ENCODE peak calls at places on chromosomes 13 and 19, in nine cellular contexts. One of them, this sample, is unnamed.

GRCh38 chr13:96551540-96551939 is 442.7 kb downstream of the OXGR1 start:
- DNase-seq in NCI-H2081: peak
- DNase-seq in stimulated activated CD4-positive, alpha-beta T cell treated with anti-CD3 and anti-CD28 coated beads, Interleukin-15, amount 100 ng/mL, for 1 hour: no peak
- DNase-seq in iris pigment epithelial cell: peak
- DNase-seq in breast epithelium: no peak
- DNase-seq in CD4-positive, alpha-beta memory T cell: no peak
- DNase-seq in stromal cell of bone marrow: no peak
- DNase-seq in occipital lobe: peak
- DNase-seq in EH: no peak
- DNase-seq in this sample: peak

GRCh38 chr13:28022848-28023518 is 34.5 kb upstream of the URAD start:
- DNase-seq in NCI-H2081: no peak
- DNase-seq in stimulated activated CD4-positive, alpha-beta T cell treated with anti-CD3 and anti-CD28 coated beads, Interleukin-15, amount 100 ng/mL, for 1 hour: no peak
- DNase-seq in iris pigment epithelial cell: peak
- DNase-seq in breast epithelium: no peak
- DNase-seq in CD4-positive, alpha-beta memory T cell: no peak
- DNase-seq in stromal cell of bone marrow: no peak
- DNase-seq in occipital lobe: no peak
- DNase-seq in EH: peak
- DNase-seq in this sample: no peak

GRCh38 chr19:6235031-6235951 is 44.5 kb downstream of the MLLT1 start:
- DNase-seq in NCI-H2081: no peak
- DNase-seq in stimulated activated CD4-positive, alpha-beta T cell treated with anti-CD3 and anti-CD28 coated beads, Interleukin-15, amount 100 ng/mL, for 1 hour: no peak
- DNase-seq in iris pigment epithelial cell: no peak
- DNase-seq in breast epithelium: no peak
- DNase-seq in CD4-positive, alpha-beta memory T cell: no peak
- DNase-seq in stromal cell of bone marrow: no peak
- DNase-seq in occipital lobe: no peak
- DNase-seq in EH: no peak
- DNase-seq in this sample: no peak

GRCh38 chr13:32107474-32107873 is 75.9 kb downstream of the FRY start:
- DNase-seq in NCI-H2081: no peak
- DNase-seq in stimulated activated CD4-positive, alpha-beta T cell treated with anti-CD3 and anti-CD28 coated beads, Interleukin-15, amount 100 ng/mL, for 1 hour: no peak
- DNase-seq in iris pigment epithelial cell: no peak
- DNase-seq in breast epithelium: no peak
- DNase-seq in CD4-positive, alpha-beta memory T cell: no peak
- DNase-seq in stromal cell of bone marrow: no peak
- DNase-seq in occipital lobe: no peak
- DNase-seq in EH: no peak
- DNase-seq in this sample: no peak

GRCh38 chr19:34181111-34181864 is 9.0 kb downstream of the LSM14A start:
- DNase-seq in NCI-H2081: no peak
- DNase-seq in stimulated activated CD4-positive, alpha-beta T cell treated with anti-CD3 and anti-CD28 coated beads, Interleukin-15, amount 100 ng/mL, for 1 hour: no peak
- DNase-seq in iris pigment epithelial cell: peak
- DNase-seq in breast epithelium: no peak
- DNase-seq in CD4-positive, alpha-beta memory T cell: no peak
- DNase-seq in stromal cell of bone marrow: no peak
- DNase-seq in occipital lobe: no peak
- DNase-seq in EH: no peak
- DNase-seq in this sample: no peak

GRCh38 chr19:41872384-41872774 is 4.7 kb upstream of the CD79A start:
- DNase-seq in NCI-H2081: no peak
- DNase-seq in stimulated activated CD4-positive, alpha-beta T cell treated with anti-CD3 and anti-CD28 coated beads, Interleukin-15, amount 100 ng/mL, for 1 hour: no peak
- DNase-seq in iris pigment epithelial cell: no peak
- DNase-seq in breast epithelium: no peak
- DNase-seq in CD4-positive, alpha-beta memory T cell: no peak
- DNase-seq in stromal cell of bone marrow: no peak
- DNase-seq in occipital lobe: no peak
- DNase-seq in EH: peak
- DNase-seq in this sample: no peak

GRCh38 chr13:114194853-114195252 is 15.8 kb downstream of the CFAP97D2 start:
- DNase-seq in NCI-H2081: no peak
- DNase-seq in stimulated activated CD4-positive, alpha-beta T cell treated with anti-CD3 and anti-CD28 coated beads, Interleukin-15, amount 100 ng/mL, for 1 hour: no peak
- DNase-seq in iris pigment epithelial cell: no peak
- DNase-seq in breast epithelium: no peak
- DNase-seq in CD4-positive, alpha-beta memory T cell: no peak
- DNase-seq in stromal cell of bone marrow: no peak
- DNase-seq in occipital lobe: no peak
- DNase-seq in EH: no peak
- DNase-seq in this sample: no peak

GRCh38 chr19:33393286-33394005 is 19.9 kb downstream of the CEBPG start:
- DNase-seq in NCI-H2081: no peak
- DNase-seq in stimulated activated CD4-positive, alpha-beta T cell treated with anti-CD3 and anti-CD28 coated beads, Interleukin-15, amount 100 ng/mL, for 1 hour: no peak
- DNase-seq in iris pigment epithelial cell: no peak
- DNase-seq in breast epithelium: peak
- DNase-seq in CD4-positive, alpha-beta memory T cell: no peak
- DNase-seq in stromal cell of bone marrow: no peak
- DNase-seq in occipital lobe: no peak
- DNase-seq in EH: no peak
- DNase-seq in this sample: no peak

GRCh38 chr13:67094078-67094477 is 136.1 kb downstream of the PCDH9 start:
- DNase-seq in NCI-H2081: no peak
- DNase-seq in stimulated activated CD4-positive, alpha-beta T cell treated with anti-CD3 and anti-CD28 coated beads, Interleukin-15, amount 100 ng/mL, for 1 hour: no peak
- DNase-seq in iris pigment epithelial cell: no peak
- DNase-seq in breast epithelium: no peak
- DNase-seq in CD4-positive, alpha-beta memory T cell: no peak
- DNase-seq in stromal cell of bone marrow: no peak
- DNase-seq in occipital lobe: no peak
- DNase-seq in EH: no peak
- DNase-seq in this sample: no peak

GRCh38 chr13:112453207-112453829 is 77.2 kb downstream of the SPACA7 start:
- DNase-seq in NCI-H2081: no peak
- DNase-seq in stimulated activated CD4-positive, alpha-beta T cell treated with anti-CD3 and anti-CD28 coated beads, Interleukin-15, amount 100 ng/mL, for 1 hour: no peak
- DNase-seq in iris pigment epithelial cell: no peak
- DNase-seq in breast epithelium: no peak
- DNase-seq in CD4-positive, alpha-beta memory T cell: no peak
- DNase-seq in stromal cell of bone marrow: no peak
- DNase-seq in occipital lobe: no peak
- DNase-seq in EH: no peak
- DNase-seq in this sample: no peak

GRCh38 chr19:7670790-7671189 is 1.9 kb downstream of the RETN start:
- DNase-seq in NCI-H2081: no peak
- DNase-seq in stimulated activated CD4-positive, alpha-beta T cell treated with anti-CD3 and anti-CD28 coated beads, Interleukin-15, amount 100 ng/mL, for 1 hour: no peak
- DNase-seq in iris pigment epithelial cell: no peak
- DNase-seq in breast epithelium: no peak
- DNase-seq in CD4-positive, alpha-beta memory T cell: no peak
- DNase-seq in stromal cell of bone marrow: no peak
- DNase-seq in occipital lobe: no peak
- DNase-seq in EH: no peak
- DNase-seq in this sample: no peak

GRCh38 chr13:77544765-77545316 is 9.3 kb downstream of the SCEL start:
- DNase-seq in NCI-H2081: no peak
- DNase-seq in stimulated activated CD4-positive, alpha-beta T cell treated with anti-CD3 and anti-CD28 coated beads, Interleukin-15, amount 100 ng/mL, for 1 hour: no peak
- DNase-seq in iris pigment epithelial cell: no peak
- DNase-seq in breast epithelium: no peak
- DNase-seq in CD4-positive, alpha-beta memory T cell: no peak
- DNase-seq in stromal cell of bone marrow: no peak
- DNase-seq in occipital lobe: no peak
- DNase-seq in EH: no peak
- DNase-seq in this sample: no peak

This sample was measured in COR-L47.